ENCODE peak calls at places on chromosome 14, in five cellular contexts. A is dorsolateral prefrontal cortex, D is fibroblast of mammary gland, W is BE2C, G is WTC11. P is an unnamed sample.

GRCh38 chr14:72451081-72451972 is 442.6 kb downstream of the DPF3 start:
- DNase-seq in G (no peak), A (no peak), W (peak; percentile 19), D (no peak), P (peak; percentile 59)

GRCh38 chr14:20468773-20469241 is 399 bp upstream of the PNP start:
- DNase-seq in G (no peak), D (no peak), A (no peak), W (peak; percentile 39), P (no peak)

GRCh38 chr14:55609681-55610080 is 29.7 kb downstream of the KTN1 start:
- DNase-seq in W (no peak), A (no peak), D (peak; percentile 35), G (no peak), P (no peak)

GRCh38 chr14:61839452-61839851 is 77.2 kb downstream of the SNAPC1 start:
- DNase-seq in D (peak; percentile 93), W (no peak), G (no peak), A (no peak), P (no peak)

GRCh38 chr14:22243971-22244581 is 344.9 kb downstream of the DAD1 start:
- DNase-seq in D (no peak), G (no peak), W (no peak), A (no peak), P (no peak)

GRCh38 chr14:58829594-58829993 is 191.8 kb downstream of the DACT1 start:
- DNase-seq in D (no peak), A (no peak), W (no peak), G (no peak), P (no peak)

GRCh38 chr14:28773917-28774691 is 7.5 kb downstream of the FOXG1 start:
- DNase-seq in G (peak; percentile 86), W (no peak), A (peak; percentile 76), D (peak; percentile 66), P (no peak)

GRCh38 chr14:23068792-23069412 is 11.6 kb upstream of the CDH24 start:
- DNase-seq in D (peak; percentile 95), W (peak; percentile 84), G (peak; percentile 86), A (no peak), P (peak; percentile 91)

GRCh38 chr14:35689000-35689460 is 120.1 kb downstream of the RALGAPA1 start:
- DNase-seq in G (no peak), W (no peak), D (no peak), A (no peak), P (peak; percentile 8)

GRCh38 chr14:79331820-79332219 is 879.5 kb downstream of the DIO2 start:
- DNase-seq in W (no peak), A (no peak), G (no peak), D (no peak), P (no peak)

GRCh38 chr14:78836777-78837176 is 666.6 kb downstream of the NRXN3 start:
- DNase-seq in A (peak; percentile 47), D (peak; percentile 73), W (peak; percentile 57), G (peak; percentile 78), P (peak; percentile 31)

GRCh38 chr14:90726656-90727055 is 89.6 kb downstream of the TTC7B start:
- DNase-seq in A (no peak), W (no peak), D (peak; percentile 63), G (peak; percentile 24), P (no peak)
- TF ChIP-seq CTCF in A (peak; percentile 39), W (peak; percentile 27), D (peak; percentile 11), G (no peak), P (no peak)

GRCh38 chr14:50231475-50232275 is at the start of gene SOS2:
- DNase-seq in A (peak; percentile 83), D (peak; percentile 70), G (peak; percentile 91), W (peak; percentile 94), P (peak; percentile 93)
- TF ChIP-seq CTCF in A (peak; percentile 32), D (no peak), G (no peak), W (no peak), P (no peak)

DNA sequence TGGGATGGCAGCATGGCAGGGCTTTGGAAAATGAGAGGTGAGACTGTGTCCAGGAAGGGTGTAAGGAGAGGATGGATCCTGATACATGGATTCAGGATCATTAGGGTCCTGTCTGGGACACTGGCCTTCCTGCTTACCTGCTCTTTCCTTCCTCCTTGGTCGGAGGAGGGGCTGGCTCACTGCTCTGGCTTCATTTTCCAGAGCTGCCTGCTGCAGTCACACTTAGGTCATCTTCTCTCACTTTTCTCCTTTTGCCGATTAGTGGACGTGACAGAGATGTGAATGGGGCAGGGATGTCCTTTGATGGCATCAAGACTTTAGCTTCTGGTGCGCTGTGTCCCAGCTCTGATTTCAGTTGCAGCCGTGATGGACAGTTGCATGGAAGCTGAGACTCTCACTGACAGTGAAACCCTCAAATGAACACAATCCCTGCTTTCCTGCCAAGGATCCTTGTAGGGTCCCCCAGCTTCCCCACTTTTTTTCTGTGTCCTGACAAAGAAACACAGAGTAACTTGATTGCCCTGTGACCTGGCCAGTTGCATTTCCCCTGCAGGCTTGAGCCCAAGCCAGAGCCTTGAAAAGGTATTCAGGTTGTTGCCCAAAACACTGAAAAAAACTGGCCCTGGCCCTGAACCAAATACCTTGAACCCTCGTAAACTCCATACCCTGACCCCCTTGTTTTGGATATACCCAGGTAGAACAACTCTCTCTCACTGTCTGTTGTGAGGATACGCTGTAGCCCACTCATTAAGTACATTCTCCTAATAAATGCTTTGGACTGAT is 756 bp upstream of the CIDEB start:
- DNase-seq in G (no peak), A (no peak), W (no peak), D (no peak), P (no peak)
- TF ChIP-seq CTCF in G (no peak), A (no peak), W (no peak), D (no peak), P (no peak)

GRCh38 chr14:92510972-92511371 is 2.6 kb upstream of the RIN3 start:
- DNase-seq in D (no peak), W (no peak), A (no peak), G (peak; percentile 58), P (peak; percentile 35)
- TF ChIP-seq CTCF in D (no peak), W (peak; percentile 12), A (no peak), G (no peak), P (no peak)